ENCODE peak calls at places on chromosomes 4 and X, in seven cellular contexts. M, X, G, T, D, L and I are unnamed samples.

GRCh38 chrX:123340691-123341090 is 156.6 kb downstream of the GRIA3 start:
- DNase-seq in X (peak), D (no peak), M (peak), G (no peak), T (no peak), L (no peak), I (no peak)

GRCh38 chrX:16138108-16138427 is 14.7 kb downstream of the GRPR start:
- DNase-seq in D (no peak), L (no peak), T (peak), X (peak), G (no peak), M (peak), I (no peak)

GRCh38 chr4:53480909-53481308 is 103.5 kb downstream of the FIP1L1 start:
- DNase-seq in L (no peak), D (no peak), G (no peak), T (no peak), M (no peak), X (no peak), I (no peak)

GRCh38 chr4:159127745-159128518 is 25.1 kb downstream of the RAPGEF2 start:
- DNase-seq in D (no peak), T (no peak), G (no peak), M (no peak), L (no peak), X (no peak), I (no peak)

GRCh38 chrX:2540426-2540942 is 39.7 kb upstream of the DHRSX start:
- DNase-seq in X (no peak), T (no peak), M (peak), L (no peak), G (no peak), D (no peak), I (no peak)

GRCh38 chrX:29225670-29226069 is 638.4 kb downstream of the IL1RAPL1 start:
- DNase-seq in G (no peak), D (no peak), M (peak), T (peak), L (no peak), X (no peak), I (no peak)

GRCh38 chrX:23554304-23554703 is 113.0 kb upstream of the PRDX4 start:
- DNase-seq in T (peak), D (no peak), G (peak), L (no peak), M (peak), X (peak), I (no peak)

GRCh38 chr4:113300384-113301011 is 251.0 kb downstream of the ANK2 start:
- DNase-seq in X (peak), D (no peak), M (peak), T (peak), G (no peak), L (no peak), I (no peak)

GRCh38 chrX:71814123-71814912 is 51.2 kb downstream of the CXorf49B start:
- DNase-seq in L (peak), D (no peak), T (no peak), M (no peak), G (no peak), X (no peak), I (no peak)

GRCh38 chrX:104659037-104659744 is 93.2 kb downstream of the IL1RAPL2 start:
- DNase-seq in M (peak), L (no peak), D (no peak), X (no peak), T (no peak), G (no peak), I (peak)

GRCh38 chr4:112540695-112541094 is 24.7 kb upstream of the NEUROG2 start:
- DNase-seq in D (no peak), M (no peak), T (no peak), L (no peak), G (no peak), X (no peak), I (no peak)

GRCh38 chrX:71910526-71911022 is at the start of gene NHSL2:
- DNase-seq in L (peak), D (peak), T (peak), G (no peak), M (no peak), X (peak), I (no peak)

GRCh38 chrX:16601885-16602284 is 48.1 kb upstream of the S100G start:
- DNase-seq in L (no peak), X (no peak), M (no peak), T (no peak), D (no peak), G (no peak), I (no peak)

GRCh38 chr4:86891785-86892638 is at the start of gene C4orf36:
- DNase-seq in L (peak), G (no peak), T (peak), D (peak), X (peak), M (no peak), I (peak)

GRCh38 chr4:26590639-26591038 is 6.8 kb downstream of the TBC1D19 start:
- DNase-seq in X (peak), M (peak), T (no peak), D (no peak), G (no peak), L (no peak), I (no peak)

GRCh38 chr4:188008377-188008776 is 12.8 kb downstream of the ZFP42 start:
- DNase-seq in X (peak), D (no peak), T (no peak), L (no peak), G (no peak), M (peak), I (no peak)

GRCh38 chr4:183444953-183445543 is 612 bp downstream of the CDKN2AIP start:
- DNase-seq in D (peak), M (peak), T (peak), X (no peak), L (peak), G (no peak), I (peak)

GRCh38 chr4:164779811-164780216 is 25.9 kb downstream of the SMIM31 start:
- DNase-seq in D (no peak), M (peak), T (peak), G (no peak), L (no peak), X (peak), I (no peak)

GRCh38 chr4:80266902-80267380 is 477 bp downstream of the FGF5 start:
- DNase-seq in X (no peak), D (no peak), T (peak), G (no peak), L (no peak), M (no peak), I (no peak)

GRCh38 chrX:148542481-148543255 is 42.3 kb downstream of the AFF2 start:
- DNase-seq in G (no peak), M (no peak), T (peak), L (no peak), X (no peak), D (no peak), I (no peak)

GRCh38 chr4:55634417-55635128 is 1.5 kb downstream of the NMU start:
- DNase-seq in D (no peak), G (no peak), T (no peak), M (no peak), L (no peak), X (no peak), I (no peak)

GRCh38 chrX:23980063-23980462 is 46.9 kb downstream of the KLHL15 start:
- DNase-seq in G (no peak), T (no peak), D (no peak), M (peak), L (no peak), X (no peak), I (no peak)

GRCh38 chr4:155342142-155342541 is 34.6 kb downstream of the MAP9 start:
- DNase-seq in G (peak), M (peak), X (peak), T (no peak), D (no peak), L (no peak), I (no peak)

GRCh38 chr4:121675715-121676114 is 21.1 kb downstream of the ANXA5 start:
- DNase-seq in L (no peak), D (no peak), G (no peak), M (peak), X (no peak), T (peak), I (no peak)

GRCh38 chrX:46551494-46552128 is 6.4 kb upstream of the ZNF674 start:
- DNase-seq in M (peak), G (no peak), T (peak), D (no peak), X (no peak), L (no peak), I (no peak)

GRCh38 chr4:3307060-3307459 is 14.2 kb downstream of the RGS12 start:
- DNase-seq in G (no peak), T (no peak), L (peak), M (no peak), X (no peak), D (peak), I (no peak)

GRCh38 chrX:508163-508562 is 121.5 kb upstream of the PPP2R3B start:
- DNase-seq in D (no peak), X (no peak), G (no peak), T (no peak), L (no peak), M (no peak), I (no peak)

GRCh38 chr4:65538571-65538970 is 131.7 kb downstream of the EPHA5 start:
- DNase-seq in T (no peak), M (peak), L (no peak), D (no peak), G (no peak), X (peak), I (no peak)

GRCh38 chr4:127686656-127687055 is 43.5 kb upstream of the SLC25A31 start:
- DNase-seq in M (peak), D (no peak), L (no peak), X (no peak), G (no peak), T (no peak), I (no peak)

GRCh38 chr4:6375620-6376295 is 96.7 kb downstream of the PPP2R2C start:
- DNase-seq in X (no peak), L (no peak), G (no peak), T (no peak), M (no peak), D (peak), I (no peak)

GRCh38 chr4:77481856-77482255 is 123.8 kb upstream of the CXCL13 start:
- DNase-seq in T (no peak), G (no peak), X (no peak), M (no peak), D (no peak), L (no peak), I (no peak)

GRCh38 chrX:48966796-48967579 is 4.7 kb downstream of the KCND1 start:
- DNase-seq in D (no peak), X (no peak), T (no peak), L (no peak), M (peak), G (no peak), I (no peak)

GRCh38 chrX:140480765-140481164 is 24.1 kb downstream of the SOX3 start:
- DNase-seq in M (no peak), T (no peak), L (no peak), G (no peak), X (no peak), D (no peak), I (no peak)

GRCh38 chrX:48688531-48689142 is 5.0 kb downstream of the WAS start:
- DNase-seq in L (no peak), M (no peak), X (no peak), G (no peak), D (no peak), T (no peak), I (no peak)

GRCh38 chrX:20350598-20350997 is 83.9 kb upstream of the RPS6KA3 start:
- DNase-seq in D (no peak), G (no peak), T (no peak), X (no peak), M (no peak), L (no peak), I (no peak)

GRCh38 chr4:7040760-7041159 is 2.4 kb upstream of the TADA2B start:
- DNase-seq in T (no peak), L (no peak), G (no peak), X (no peak), D (no peak), M (no peak), I (no peak)

GRCh38 chr4:111937368-111937767 is 207.9 kb upstream of the FAM241A start:
- DNase-seq in T (peak), M (peak), X (peak), L (no peak), G (no peak), D (no peak), I (no peak)

GRCh38 chrX:12615061-12615460 is 176.2 kb upstream of the PRPS2 start:
- DNase-seq in L (no peak), M (no peak), D (no peak), X (no peak), G (no peak), T (no peak), I (no peak)
- TF ChIP-seq CTCF in L (no peak), M (no peak), D (no peak), X (no peak), G (no peak), T (no peak), I (no peak)

GRCh38 chr4:5357863-5358262 is 306.6 kb downstream of the STK32B start:
- DNase-seq in L (no peak), G (no peak), M (no peak), D (no peak), X (no peak), T (no peak), I (no peak)
- H3K4me3 ChIP-seq in L (no peak), G (no peak), M (no peak), D (no peak), X (no peak), T (no peak), I (no peak)

DNA sequence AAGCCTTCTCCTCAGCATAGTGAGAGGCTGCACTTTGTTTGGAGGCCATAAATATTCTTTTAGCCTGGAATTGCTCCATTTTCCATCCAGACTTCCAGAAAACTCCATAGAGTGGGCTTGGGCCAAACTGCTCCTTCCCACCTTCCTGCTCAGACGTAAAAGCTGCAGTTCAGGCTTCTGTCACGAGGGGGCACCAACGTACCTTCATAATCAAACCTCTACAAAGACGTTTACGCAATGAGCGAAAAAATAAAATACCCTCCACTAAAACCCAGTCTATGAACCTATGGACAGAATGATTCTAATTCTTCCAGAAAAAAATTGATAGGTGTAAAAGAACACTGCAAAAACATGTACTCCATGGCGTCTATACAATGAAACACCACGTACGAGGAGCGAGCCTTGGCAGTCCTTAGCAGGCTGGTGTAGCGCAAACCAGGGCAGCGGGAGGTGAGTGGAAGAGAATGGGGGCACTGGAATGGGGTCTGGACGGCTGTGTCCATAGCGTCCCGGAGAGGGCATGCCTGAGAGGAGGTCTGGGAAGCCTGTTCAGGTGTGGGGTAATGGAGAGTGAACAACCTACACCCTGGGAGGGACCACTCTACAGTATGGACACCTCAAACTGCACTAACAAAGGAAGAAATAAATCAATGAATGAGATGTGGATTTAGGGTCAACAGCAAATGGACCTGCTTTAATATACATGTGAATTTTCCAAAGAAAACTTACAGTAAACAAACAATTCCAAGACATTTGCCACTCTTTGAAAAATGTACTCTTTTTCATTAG is 14.3 kb upstream of the RAB40A start:
- DNase-seq in D (peak), T (peak), G (peak), M (peak), L (peak), X (peak), I (peak)
- TF ChIP-seq CTCF in D (peak), T (peak), G (peak), M (peak), L (peak), X (peak), I (peak)

GRCh38 chrX:139204903-139205667 is 325.5 kb upstream of the F9 start:
- DNase-seq in D (no peak), T (peak), M (no peak), G (no peak), L (peak), X (peak), I (no peak)
- H3K4me3 ChIP-seq in D (no peak), T (peak), M (no peak), G (peak), L (peak), X (peak), I (peak)

DNA sequence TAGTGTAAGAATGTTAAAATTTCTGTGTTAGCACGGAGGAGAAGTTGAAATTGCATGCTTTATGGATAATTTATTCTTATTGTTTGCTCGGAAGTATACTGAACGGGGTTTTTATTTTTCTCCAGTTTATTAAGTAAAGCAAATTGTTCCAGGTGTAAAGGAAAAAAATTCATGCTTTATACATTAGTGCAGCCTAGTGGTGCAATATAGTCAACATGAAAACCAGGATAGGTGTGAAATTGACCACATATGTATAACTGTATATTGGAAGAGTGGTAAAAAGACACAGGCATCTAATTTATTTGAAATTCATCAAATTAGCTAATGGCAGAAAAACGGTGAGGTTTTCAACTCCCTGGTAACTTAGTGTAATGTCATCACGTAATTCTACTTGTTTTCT is 959 bp downstream of the BRS3 start:
- DNase-seq in D (no peak), T (no peak), L (no peak), X (no peak), M (no peak), G (no peak), I (no peak)
- TF ChIP-seq CTCF in D (no peak), T (no peak), L (no peak), X (peak), M (no peak), G (peak), I (no peak)

DNA sequence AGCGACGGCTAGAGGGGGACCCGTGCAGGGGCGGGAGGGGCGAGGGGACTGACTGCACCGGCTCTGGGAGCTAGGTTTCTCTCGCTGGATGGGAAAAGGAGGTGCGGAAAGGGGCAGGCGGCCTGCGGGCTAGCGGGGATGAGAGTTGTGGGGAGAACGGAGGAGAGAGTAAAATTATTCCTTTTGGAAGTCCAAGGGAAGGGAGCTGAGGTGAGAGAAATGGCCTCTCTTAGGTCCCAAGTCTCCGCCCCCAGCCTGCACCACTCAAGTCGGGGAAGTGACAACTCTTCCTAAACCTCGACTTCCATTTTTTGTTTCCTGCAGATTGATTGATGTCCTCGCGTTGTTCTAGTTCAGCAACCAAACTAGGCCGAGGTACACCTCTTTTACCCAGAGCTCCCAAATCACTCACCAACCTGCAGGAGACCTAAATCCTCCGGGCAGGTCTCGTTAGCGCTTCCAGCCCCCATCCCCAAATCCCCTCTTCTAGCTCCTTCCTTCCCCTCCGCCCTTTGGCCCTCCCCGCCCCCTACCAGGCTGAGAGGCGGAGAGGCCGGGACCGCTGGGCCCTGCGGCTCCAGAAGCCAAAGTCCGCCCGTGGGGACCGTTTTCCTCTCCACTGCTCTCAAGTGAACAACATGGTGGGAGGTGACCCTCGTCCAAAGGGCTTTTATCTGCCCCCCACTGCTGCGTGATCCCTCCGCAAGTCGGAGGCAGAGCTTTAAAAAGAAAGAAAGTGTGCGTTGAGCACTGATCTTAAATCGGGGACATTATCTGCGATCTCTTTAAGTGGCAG is 7.3 kb downstream of the PITX2 start:
- DNase-seq in L (no peak), M (no peak), T (peak), D (no peak), G (no peak), X (no peak), I (no peak)
- H3K4me3 ChIP-seq in L (no peak), M (no peak), T (peak), D (no peak), G (no peak), X (no peak), I (no peak)

DNA sequence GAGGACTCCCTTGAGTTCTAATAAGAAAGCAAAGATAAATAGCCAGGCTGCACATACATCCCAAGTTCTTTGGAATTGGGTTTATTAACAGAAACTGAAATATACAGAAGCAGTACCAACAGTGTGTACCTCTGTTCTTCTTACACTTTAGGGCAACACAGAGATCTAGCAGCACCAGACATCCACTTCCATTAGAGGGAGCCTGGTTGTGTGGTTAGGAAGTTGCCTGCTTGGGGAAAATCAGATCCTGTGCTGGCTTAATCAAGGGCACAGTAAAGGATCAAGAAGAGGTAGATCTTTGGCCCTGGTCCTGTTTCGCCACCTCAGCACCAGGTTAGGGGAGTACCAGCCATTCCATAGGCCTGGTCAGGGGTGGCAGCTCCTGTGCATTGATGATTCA is 231.1 kb upstream of the ARHGAP24 start:
- DNase-seq in D (no peak), X (no peak), L (no peak), G (no peak), M (peak), T (peak), I (no peak)
- TF ChIP-seq CTCF in D (peak), X (no peak), L (no peak), G (peak), M (peak), T (peak), I (no peak)

DNA sequence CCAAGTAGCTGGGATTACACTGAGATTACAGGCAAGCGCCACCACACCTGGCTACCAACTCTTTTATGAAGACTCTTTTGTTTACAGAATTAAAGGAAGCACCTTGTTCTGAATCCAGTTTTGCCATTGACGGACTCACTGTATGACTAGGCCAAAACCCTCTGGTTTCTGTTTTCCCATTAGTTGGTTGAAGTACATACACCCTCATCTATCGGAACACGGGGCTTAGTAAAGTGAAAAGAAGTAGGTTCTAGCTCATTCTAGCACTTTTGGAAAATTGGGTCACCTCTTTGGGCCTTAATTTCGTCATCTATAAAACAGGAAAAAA is 360.4 kb upstream of the ZCCHC13 start:
- DNase-seq in G (no peak), D (no peak), M (no peak), X (no peak), T (no peak), L (no peak), I (no peak)
- H3K4me3 ChIP-seq in G (peak), D (peak), M (peak), X (peak), T (peak), L (peak), I (no peak)

GRCh38 chr4:44725861-44726820 is at the start of gene GNPDA2:
- DNase-seq in X (peak), M (peak), L (peak), D (peak), G (peak), T (peak), I (peak)
- TF ChIP-seq CTCF in X (no peak), M (peak), L (no peak), D (peak), G (peak), T (no peak), I (no peak)

GRCh38 chrX:136714626-136715599 is 65.8 kb downstream of the ARHGEF6 start:
- DNase-seq in D (no peak), T (no peak), G (no peak), M (no peak), L (no peak), X (no peak), I (no peak)
- H3K4me3 ChIP-seq in D (no peak), T (no peak), G (no peak), M (no peak), L (no peak), X (no peak), I (no peak)